ENCODE peak calls at places on chromosomes 2 and 18, in seven cellular contexts. N, Z, T, I, S, B and H are unnamed samples.
A peak's percentile ranks its signal among the peaks of the same experiment; 100 is the strongest.

GRCh38 chr2:186827862-186828492 is 21.0 kb downstream of the ZSWIM2 start:
- DNase-seq in S (no peak), T (no peak), N (no peak), Z (no peak), I (no peak), B (no peak), H (no peak)

GRCh38 chr2:101983486-101983885 is 8.3 kb upstream of the IL1R2 start:
- DNase-seq in S (peak; percentile 56), N (no peak), B (no peak), Z (no peak), I (no peak), T (no peak), H (no peak)

GRCh38 chr2:235543126-235543750 is 49.4 kb downstream of the AGAP1 start:
- DNase-seq in N (no peak), S (peak; percentile 18), Z (no peak), B (no peak), I (no peak), T (peak; percentile 50), H (no peak)

GRCh38 chr2:39723497-39723896 is 55.6 kb downstream of the THUMPD2 start:
- DNase-seq in N (no peak), S (no peak), I (no peak), Z (no peak), T (no peak), B (no peak), H (no peak)

GRCh38 chr2:204024503-204024902 is 87.9 kb downstream of the ICOS start:
- DNase-seq in I (peak; percentile 32), N (peak; percentile 47), Z (no peak), S (peak; percentile 42), B (no peak), T (no peak), H (no peak)

GRCh38 chr2:183105402-183106134 is 18.7 kb upstream of the NUP35 start:
- DNase-seq in Z (no peak), S (no peak), N (peak; percentile 8), I (peak; percentile 65), B (no peak), T (no peak), H (no peak)

GRCh38 chr2:14855751-14856150 is 223.2 kb downstream of the LRATD1 start:
- DNase-seq in B (no peak), S (no peak), Z (no peak), I (no peak), T (no peak), N (no peak), H (no peak)

GRCh38 chr2:158228943-158229508 is 127.3 kb downstream of the UPP2 start:
- DNase-seq in T (no peak), I (no peak), S (no peak), N (no peak), Z (no peak), B (no peak), H (no peak)

DNA sequence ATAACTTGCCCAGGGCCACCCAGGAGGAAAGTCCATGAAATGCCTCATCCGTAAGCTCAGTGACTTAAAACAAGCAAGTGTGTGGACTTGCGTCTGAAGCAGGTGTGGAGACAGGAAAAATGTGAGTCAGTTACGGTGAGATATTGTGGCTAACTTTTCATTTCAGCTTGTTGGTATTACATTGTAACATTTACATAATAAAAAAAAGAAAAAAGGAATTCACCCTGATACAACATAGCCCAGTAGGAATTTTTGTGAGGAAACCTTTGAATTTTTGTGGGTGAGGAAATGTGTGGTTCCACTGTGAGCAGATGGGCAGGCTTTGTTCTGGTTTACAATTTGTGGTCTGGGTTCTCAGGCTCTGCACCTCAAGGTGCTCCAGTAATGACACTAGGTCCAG is 33.7 kb upstream of the LYPD6B start:
- DNase-seq in N (no peak), S (no peak), Z (no peak), T (no peak), B (no peak), I (no peak), H (no peak)
- TF ChIP-seq CTCF in N (no peak), S (no peak), Z (no peak), T (no peak), B (no peak), I (no peak), H (no peak)

GRCh38 chr2:172106128-172106961 is 3.6 kb upstream of the DLX2 start:
- DNase-seq in B (no peak), I (peak; percentile 71), S (no peak), Z (peak; percentile 81), N (no peak), T (no peak), H (no peak)
- TF ChIP-seq CTCF in B (peak; percentile 38), I (peak; percentile 67), S (peak; percentile 54), Z (peak; percentile 69), N (peak; percentile 72), T (no peak), H (no peak)

GRCh38 chr18:77314952-77315351 is 65.3 kb downstream of the GALR1 start:
- DNase-seq in Z (no peak), S (no peak), T (no peak), B (no peak), I (no peak), N (no peak), H (no peak)

GRCh38 chr18:77320960-77321559 is 71.4 kb downstream of the GALR1 start:
- DNase-seq in S (no peak), I (no peak), N (no peak), T (no peak), Z (no peak), B (no peak), H (no peak)

GRCh38 chr18:77316641-77317040 is 67.0 kb downstream of the GALR1 start:
- DNase-seq in S (no peak), Z (no peak), N (peak; percentile 71), T (no peak), B (no peak), I (no peak), H (no peak)

GRCh38 chr18:77316013-77316412 is 66.4 kb downstream of the GALR1 start:
- DNase-seq in T (no peak), B (no peak), S (no peak), Z (no peak), N (no peak), I (no peak), H (peak; percentile 18)
- TF ChIP-seq CTCF in T (no peak), B (no peak), S (no peak), Z (no peak), N (no peak), I (no peak), H (no peak)

DNA sequence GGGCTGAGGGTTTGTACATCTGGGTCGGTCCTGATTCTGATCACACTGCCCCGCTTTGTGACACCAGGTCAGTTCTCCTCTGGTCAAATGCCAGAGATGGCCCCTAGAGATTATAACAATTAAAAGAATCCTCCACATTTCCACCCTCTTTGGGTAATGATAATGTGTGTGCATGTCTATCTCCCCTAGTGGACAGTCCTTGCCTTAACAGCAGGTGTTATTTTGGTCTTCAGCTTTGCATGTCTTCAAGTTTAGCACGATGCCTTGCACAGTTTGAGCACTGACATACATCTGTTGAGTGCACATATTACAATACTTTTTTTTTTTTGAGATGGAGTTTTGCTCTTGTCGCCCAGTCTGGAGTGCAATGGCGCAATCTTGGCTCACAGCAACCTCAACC is 25.7 kb upstream of the COX7A2L start:
- DNase-seq in S (no peak), Z (no peak), T (no peak), N (no peak), I (peak; percentile 45), B (no peak), H (no peak)
- TF ChIP-seq CTCF in S (no peak), Z (peak; percentile 61), T (no peak), N (peak; percentile 57), I (peak; percentile 27), B (no peak), H (no peak)

DNA sequence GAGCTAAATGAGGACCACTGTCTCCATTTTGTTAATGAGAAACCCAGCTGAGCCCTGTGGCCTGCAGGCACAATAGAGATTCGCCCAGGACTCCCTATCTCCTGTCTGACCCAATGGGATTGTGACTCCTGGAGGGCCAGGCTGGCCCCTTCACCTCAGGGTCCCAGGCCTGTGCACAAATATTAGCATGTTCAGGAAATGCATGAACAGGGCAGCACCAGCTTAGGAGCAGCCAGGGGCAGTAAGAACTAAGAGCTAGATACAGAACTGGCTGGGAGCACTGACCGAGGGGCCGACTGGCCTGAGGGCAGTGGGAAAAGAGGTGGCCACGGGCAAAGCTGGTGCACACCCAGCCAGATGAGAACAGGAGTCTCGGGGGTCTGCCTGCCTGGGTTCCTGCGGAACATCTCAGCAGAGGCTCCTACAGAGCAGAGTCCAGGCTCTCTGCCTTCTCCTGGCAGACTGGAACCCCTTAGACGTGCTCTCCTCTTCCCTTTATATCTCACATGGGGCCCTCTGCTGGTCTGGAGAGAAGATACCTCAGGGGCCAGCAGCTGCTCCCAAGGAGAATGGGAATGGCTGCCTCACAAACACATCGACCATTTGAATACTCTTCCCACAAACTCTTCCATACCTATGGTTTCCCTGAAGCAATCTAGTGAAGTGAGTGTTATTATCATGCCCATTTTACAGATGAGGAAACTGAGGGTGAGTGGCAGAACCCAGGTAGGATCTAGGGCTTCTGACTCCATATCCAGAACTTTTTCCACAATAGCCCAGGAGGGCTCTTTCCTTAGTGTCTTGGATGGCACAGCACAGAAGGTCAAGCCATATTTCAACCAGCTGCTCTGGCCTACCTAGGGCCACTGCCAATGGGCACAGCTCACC is 77.6 kb upstream of the OTOF start:
- DNase-seq in I (peak; percentile 37), N (no peak), S (no peak), Z (no peak), B (no peak), T (peak; percentile 34), H (no peak)
- TF ChIP-seq CTCF in I (peak; percentile 20), N (peak; percentile 44), S (no peak), Z (peak; percentile 56), B (no peak), T (no peak), H (no peak)